ENCODE peak calls at places on chromosomes 7 and 10, in six cellular contexts. One of them, this sample, is unnamed.

GRCh38 chr7:148484486-148484885 is 106.1 kb upstream of the C7orf33 start:
- DNase-seq in pancreas: no peak
- DNase-seq in spleen: no peak
- DNase-seq in fibroblast of mammary gland: no peak
- DNase-seq in brain microvascular endothelial cell: no peak
- DNase-seq in GM23338: no peak
- DNase-seq in this sample: no peak

GRCh38 chr7:17472939-17473338 is 174.5 kb downstream of the AHR start:
- DNase-seq in pancreas: no peak
- DNase-seq in brain microvascular endothelial cell: no peak
- DNase-seq in GM23338: no peak
- DNase-seq in spleen: no peak
- DNase-seq in fibroblast of mammary gland: no peak
- DNase-seq in this sample: no peak

GRCh38 chr7:31049001-31049765 is 2.9 kb upstream of the ADCYAP1R1 start:
- DNase-seq in brain microvascular endothelial cell: no peak
- DNase-seq in GM23338: no peak
- DNase-seq in fibroblast of mammary gland: no peak
- DNase-seq in pancreas: no peak
- DNase-seq in spleen: no peak
- DNase-seq in this sample: no peak

GRCh38 chr7:134844200-134844599 is 64.8 kb downstream of the CALD1 start:
- DNase-seq in spleen: no peak
- DNase-seq in GM23338: no peak
- DNase-seq in brain microvascular endothelial cell: no peak
- DNase-seq in pancreas: no peak
- DNase-seq in fibroblast of mammary gland: no peak
- DNase-seq in this sample: no peak

GRCh38 chr10:104052351-104052885 is 33.3 kb downstream of the COL17A1 start:
- DNase-seq in GM23338: no peak
- DNase-seq in brain microvascular endothelial cell: no peak
- DNase-seq in spleen: no peak
- DNase-seq in fibroblast of mammary gland: no peak
- DNase-seq in pancreas: no peak
- DNase-seq in this sample: peak

GRCh38 chr10:132929953-132930640 is 12.3 kb downstream of the CFAP46 start:
- DNase-seq in spleen: no peak
- DNase-seq in fibroblast of mammary gland: no peak
- DNase-seq in GM23338: no peak
- DNase-seq in pancreas: no peak
- DNase-seq in brain microvascular endothelial cell: no peak
- DNase-seq in this sample: no peak

GRCh38 chr7:42224391-42225003 is 12.5 kb downstream of the GLI3 start:
- DNase-seq in spleen: no peak
- DNase-seq in pancreas: no peak
- DNase-seq in brain microvascular endothelial cell: no peak
- DNase-seq in fibroblast of mammary gland: no peak
- DNase-seq in GM23338: peak
- DNase-seq in this sample: no peak

GRCh38 chr7:98022531-98022930 is 32.5 kb upstream of the OCM2 start:
- DNase-seq in brain microvascular endothelial cell: no peak
- DNase-seq in fibroblast of mammary gland: no peak
- DNase-seq in pancreas: no peak
- DNase-seq in spleen: no peak
- DNase-seq in GM23338: no peak
- DNase-seq in this sample: no peak

GRCh38 chr7:69534461-69535041 is 63.7 kb upstream of the AUTS2 start:
- DNase-seq in fibroblast of mammary gland: no peak
- DNase-seq in spleen: no peak
- DNase-seq in brain microvascular endothelial cell: no peak
- DNase-seq in GM23338: peak
- DNase-seq in pancreas: no peak
- DNase-seq in this sample: no peak

GRCh38 chr10:73253226-73253557 is 748 bp upstream of the MRPS16 start:
- DNase-seq in spleen: no peak
- DNase-seq in GM23338: peak
- DNase-seq in fibroblast of mammary gland: no peak
- DNase-seq in pancreas: no peak
- DNase-seq in brain microvascular endothelial cell: no peak
- DNase-seq in this sample: no peak

GRCh38 chr10:23293145-23293724 is 51.4 kb downstream of the C10orf67 start:
- DNase-seq in fibroblast of mammary gland: peak
- DNase-seq in brain microvascular endothelial cell: peak
- DNase-seq in pancreas: peak
- DNase-seq in GM23338: peak
- DNase-seq in spleen: no peak
- DNase-seq in this sample: peak

GRCh38 chr7:101250324-101250723 is 5.4 kb upstream of the FIS1 start:
- DNase-seq in brain microvascular endothelial cell: no peak
- DNase-seq in pancreas: no peak
- DNase-seq in fibroblast of mammary gland: no peak
- DNase-seq in spleen: no peak
- DNase-seq in GM23338: no peak
- DNase-seq in this sample: no peak
- H3K4me3 ChIP-seq in brain microvascular endothelial cell: no peak
- H3K4me3 ChIP-seq in pancreas: no peak
- H3K4me3 ChIP-seq in fibroblast of mammary gland: no peak
- H3K4me3 ChIP-seq in spleen: no peak
- H3K4me3 ChIP-seq in GM23338: peak
- H3K4me3 ChIP-seq in this sample: no peak

GRCh38 chr10:32329061-32329460 is 17.9 kb downstream of the EPC1 start:
- DNase-seq in fibroblast of mammary gland: no peak
- DNase-seq in pancreas: no peak
- DNase-seq in GM23338: no peak
- DNase-seq in spleen: no peak
- DNase-seq in brain microvascular endothelial cell: no peak
- DNase-seq in this sample: no peak

GRCh38 chr10:32326119-32326518 is 20.8 kb downstream of the EPC1 start:
- DNase-seq in brain microvascular endothelial cell: no peak
- DNase-seq in spleen: no peak
- DNase-seq in pancreas: no peak
- DNase-seq in fibroblast of mammary gland: no peak
- DNase-seq in GM23338: peak
- DNase-seq in this sample: no peak

GRCh38 chr10:32328499-32328898 is 18.5 kb downstream of the EPC1 start:
- DNase-seq in pancreas: no peak
- DNase-seq in spleen: no peak
- DNase-seq in fibroblast of mammary gland: no peak
- DNase-seq in GM23338: no peak
- DNase-seq in brain microvascular endothelial cell: no peak
- DNase-seq in this sample: no peak

GRCh38 chr10:32326680-32327363 is 20.1 kb downstream of the EPC1 start:
- DNase-seq in fibroblast of mammary gland: no peak
- DNase-seq in pancreas: no peak
- DNase-seq in brain microvascular endothelial cell: no peak
- DNase-seq in spleen: no peak
- DNase-seq in GM23338: no peak
- DNase-seq in this sample: no peak

DNA sequence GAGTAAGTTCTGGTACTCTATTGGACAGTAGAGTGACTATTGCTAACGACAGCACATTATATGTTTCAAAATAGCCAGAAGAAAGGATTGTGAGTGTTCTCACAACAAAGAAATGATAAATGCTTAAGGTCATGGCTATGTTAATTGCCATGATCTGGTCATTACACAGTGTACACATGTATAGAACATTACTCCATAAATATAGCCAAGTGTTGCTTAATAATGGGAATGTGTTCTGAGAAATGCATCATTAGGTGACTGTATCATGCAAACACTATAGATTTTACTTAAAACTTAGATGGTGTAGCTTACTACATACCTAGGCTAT is 19.6 kb downstream of the EPC1 start:
- DNase-seq in fibroblast of mammary gland: peak
- DNase-seq in brain microvascular endothelial cell: no peak
- DNase-seq in pancreas: no peak
- DNase-seq in spleen: no peak
- DNase-seq in GM23338: no peak
- DNase-seq in this sample: no peak
- TF ChIP-seq CTCF in fibroblast of mammary gland: no peak
- TF ChIP-seq CTCF in brain microvascular endothelial cell: no peak
- TF ChIP-seq CTCF in pancreas: no peak
- TF ChIP-seq CTCF in spleen: no peak
- TF ChIP-seq CTCF in GM23338: no peak
- TF ChIP-seq CTCF in this sample: no peak

GRCh38 chr10:102775201-102775972 is 31.6 kb downstream of the WBP1L start:
- DNase-seq in pancreas: peak
- DNase-seq in brain microvascular endothelial cell: no peak
- DNase-seq in GM23338: no peak
- DNase-seq in spleen: no peak
- DNase-seq in fibroblast of mammary gland: peak
- DNase-seq in this sample: peak
- H3K4me3 ChIP-seq in pancreas: no peak
- H3K4me3 ChIP-seq in brain microvascular endothelial cell: peak
- H3K4me3 ChIP-seq in GM23338: peak
- H3K4me3 ChIP-seq in spleen: peak
- H3K4me3 ChIP-seq in fibroblast of mammary gland: peak
- H3K4me3 ChIP-seq in this sample: peak

DNA sequence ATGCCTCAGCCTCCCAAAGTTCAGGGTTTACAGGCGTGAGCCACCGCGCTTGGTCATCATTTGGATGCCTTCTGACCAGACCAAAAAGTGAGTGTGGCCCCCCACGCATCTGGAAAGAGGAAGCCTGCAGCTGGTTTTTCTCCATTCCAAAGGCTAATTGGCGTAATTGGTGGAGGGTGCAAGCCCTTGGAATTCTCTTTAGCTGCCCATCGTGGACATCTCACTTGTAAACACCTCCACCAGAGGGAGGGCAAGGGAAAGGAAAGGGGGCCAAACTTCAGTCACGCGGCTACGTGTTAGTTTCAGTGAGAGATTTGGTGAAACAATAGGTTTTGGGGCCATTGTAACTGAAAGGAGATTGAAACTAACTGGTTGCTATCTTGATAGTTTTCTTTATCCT is 4.1 kb upstream of the ARHGAP21 start:
- DNase-seq in spleen: no peak
- DNase-seq in fibroblast of mammary gland: no peak
- DNase-seq in GM23338: peak
- DNase-seq in brain microvascular endothelial cell: no peak
- DNase-seq in pancreas: no peak
- DNase-seq in this sample: no peak
- TF ChIP-seq CTCF in spleen: no peak
- TF ChIP-seq CTCF in fibroblast of mammary gland: peak
- TF ChIP-seq CTCF in GM23338: peak
- TF ChIP-seq CTCF in brain microvascular endothelial cell: peak
- TF ChIP-seq CTCF in pancreas: no peak
- TF ChIP-seq CTCF in this sample: peak

GRCh38 chr10:2341298-2341697 is 604.0 kb upstream of the ADARB2 start:
- DNase-seq in fibroblast of mammary gland: no peak
- DNase-seq in pancreas: no peak
- DNase-seq in spleen: no peak
- DNase-seq in brain microvascular endothelial cell: no peak
- DNase-seq in GM23338: no peak
- DNase-seq in this sample: no peak
- H3K4me3 ChIP-seq in fibroblast of mammary gland: no peak
- H3K4me3 ChIP-seq in pancreas: no peak
- H3K4me3 ChIP-seq in spleen: no peak
- H3K4me3 ChIP-seq in brain microvascular endothelial cell: no peak
- H3K4me3 ChIP-seq in GM23338: no peak
- H3K4me3 ChIP-seq in this sample: no peak